ENCODE peak calls at places on chromosomes 4 and X, in six cellular contexts. F is EL, Q is hepatic stellate cell, G is fibroblast of gingiva, S is GM12878, R is astrocyte. P is an unnamed sample.

GRCh38 chr4:7803992-7804758 is 135.5 kb downstream of the AFAP1 start:
- DNase-seq in F (peak), Q (peak), G (peak), S (no peak), R (peak), P (peak)

GRCh38 chr4:1727117-1728031 is 6.1 kb downstream of the TACC3 start:
- DNase-seq in F (peak), Q (peak), G (peak), S (no peak), R (peak), P (no peak)

GRCh38 chr4:123653211-123653610 is 256.6 kb downstream of the SPRY1 start:
- DNase-seq in F (no peak), Q (no peak), G (no peak), S (no peak), R (no peak), P (no peak)

GRCh38 chr4:169807934-169808333 is 50.2 kb upstream of the HPF1 start:
- DNase-seq in F (no peak), Q (no peak), G (no peak), S (no peak), R (no peak), P (no peak)

GRCh38 chr4:20890752-20891151 is 190.5 kb downstream of the PACRGL start:
- DNase-seq in F (peak), Q (no peak), G (no peak), S (no peak), R (no peak), P (no peak)

GRCh38 chr4:2402053-2402452 is 16.4 kb downstream of the ZFYVE28 start:
- DNase-seq in F (no peak), Q (peak), G (peak), S (no peak), R (peak), P (no peak)

GRCh38 chrX:119211649-119212014 is 24.5 kb upstream of the PGRMC1 start:
- DNase-seq in F (no peak), Q (no peak), G (no peak), S (no peak), R (no peak), P (no peak)

GRCh38 chrX:15643786-15644559 is 20.6 kb downstream of the CLTRN start:
- DNase-seq in F (no peak), Q (no peak), G (no peak), S (no peak), R (no peak), P (no peak)

GRCh38 chr4:129264008-129264657 is 168.2 kb downstream of the C4orf33 start:
- DNase-seq in F (no peak), Q (no peak), G (no peak), S (peak), R (no peak), P (no peak)

GRCh38 chr4:121696140-121696640 is 590 bp downstream of the ANXA5 start:
- DNase-seq in F (peak), Q (peak), G (peak), S (no peak), R (peak), P (peak)

GRCh38 chrX:153818571-153819397 is 11.6 kb downstream of the PDZD4 start:
- DNase-seq in F (peak), Q (no peak), G (no peak), S (no peak), R (no peak), P (no peak)

GRCh38 chrX:154373340-154374306 is 811 bp downstream of the FLNA start:
- DNase-seq in F (peak), Q (no peak), G (peak), S (peak), R (peak), P (peak)